ENCODE peak calls at places on chromosomes 3 and 15, in five cellular contexts. G is NCI-H1105 treated with DMSO at 0.1 percent for 48 hours, N is fibroblast of lung, U is mesothelial cell of epicardium, P is heart right ventricle. L is an unnamed sample.

GRCh38 chr3:196268270-196269163 is 19.0 kb downstream of the PCYT1A start:
- DNase-seq in P (no peak), G (no peak), N (peak), U (no peak), L (peak)

GRCh38 chr15:79977431-79977940 is 6.5 kb upstream of the BCL2A1 start:
- DNase-seq in P (no peak), N (no peak), G (no peak), U (no peak), L (peak)

GRCh38 chr3:165206454-165207266 is 10.5 kb upstream of the SLITRK3 start:
- DNase-seq in U (peak), P (peak), N (peak), G (peak), L (peak)

GRCh38 chr3:42229942-42230688 is 35.9 kb downstream of the CCK start:
- DNase-seq in U (no peak), G (no peak), N (peak), P (no peak), L (peak)

GRCh38 chr3:105195260-105195659 is 171.4 kb upstream of the ALCAM start:
- DNase-seq in N (peak), P (no peak), G (no peak), U (no peak), L (no peak)

GRCh38 chr3:44439499-44440295 is 37.8 kb downstream of the ZNF445 start:
- DNase-seq in U (no peak), N (peak), G (no peak), P (peak), L (peak)

GRCh38 chr3:99659032-99659431 is 20.6 kb downstream of the COL8A1 start:
- DNase-seq in P (no peak), N (peak), G (no peak), U (no peak), L (peak)

GRCh38 chr3:38375072-38375471 is 28.5 kb downstream of the XYLB start:
- DNase-seq in G (no peak), N (no peak), U (no peak), P (no peak), L (no peak)

GRCh38 chr15:41559489-41560177 is 621 bp downstream of the TYRO3 start:
- DNase-seq in N (no peak), U (no peak), P (no peak), G (no peak), L (no peak)

GRCh38 chr3:119637679-119638525 is 22.5 kb downstream of the POPDC2 start:
- DNase-seq in P (no peak), U (no peak), G (no peak), N (peak), L (peak)

GRCh38 chr15:91268510-91268909 is 168.5 kb downstream of the SV2B start:
- DNase-seq in G (no peak), U (no peak), N (no peak), P (no peak), L (no peak)

GRCh38 chr15:98801234-98801561 is 152.9 kb downstream of the IGF1R start:
- DNase-seq in U (no peak), P (no peak), N (no peak), G (no peak), L (no peak)

GRCh38 chr3:184808021-184808420 is 3.9 kb upstream of the VPS8 start:
- DNase-seq in U (no peak), N (no peak), P (no peak), G (no peak), L (no peak)

GRCh38 chr15:57784081-57784488 is 77.6 kb downstream of the POLR2M start:
- DNase-seq in U (no peak), G (no peak), P (peak), N (no peak), L (peak)

GRCh38 chr15:98689431-98689861 is 41.1 kb downstream of the IGF1R start:
- DNase-seq in U (no peak), P (no peak), N (peak), G (no peak), L (no peak)

GRCh38 chr3:129533406-129533805 is 5.0 kb downstream of the RHO start:
- DNase-seq in U (no peak), N (no peak), G (no peak), P (no peak), L (no peak)

GRCh38 chr15:32683906-32684584 is 33.8 kb upstream of the GREM1 start:
- DNase-seq in N (peak), G (no peak), U (no peak), P (no peak), L (peak)

GRCh38 chr15:66145242-66146182 is 108.0 kb downstream of the MEGF11 start:
- DNase-seq in G (peak), U (no peak), N (no peak), P (no peak), L (peak)

GRCh38 chr3:114446605-114447004 is 152.8 kb downstream of the TIGIT start:
- DNase-seq in N (no peak), P (no peak), G (no peak), U (no peak), L (no peak)

GRCh38 chr15:58182460-58183163 is 44.4 kb downstream of the AQP9 start:
- DNase-seq in P (peak), U (peak), N (peak), G (peak), L (peak)

GRCh38 chr3:173743512-173743911 is 346.0 kb downstream of the NLGN1 start:
- DNase-seq in P (no peak), N (no peak), U (no peak), G (peak), L (no peak)

GRCh38 chr3:46481636-46482035 is 16.1 kb upstream of the RTP3 start:
- DNase-seq in G (no peak), N (no peak), U (no peak), P (no peak), L (no peak)

GRCh38 chr3:183385698-183386590 is 42.5 kb downstream of the MCF2L2 start:
- DNase-seq in G (peak), N (peak), P (no peak), U (no peak), L (peak)

GRCh38 chr15:99504071-99504822 is 61.5 kb upstream of the MEF2A start:
- DNase-seq in N (no peak), P (no peak), G (no peak), U (no peak), L (peak)

GRCh38 chr3:188830955-188831354 is 340.8 kb upstream of the TPRG1 start:
- DNase-seq in G (no peak), N (peak), P (no peak), U (no peak), L (peak)

GRCh38 chr3:11719406-11720219 is 75.9 kb upstream of the VGLL4 start:
- DNase-seq in G (peak), U (peak), P (peak), N (peak), L (no peak)

GRCh38 chr3:11661827-11662226 is 18.1 kb upstream of the VGLL4 start:
- DNase-seq in U (no peak), G (no peak), P (no peak), N (peak), L (peak)

GRCh38 chr3:15636028-15636709 is 34.6 kb downstream of the BTD start:
- DNase-seq in G (no peak), U (no peak), N (peak), P (no peak), L (peak)